ENCODE peak calls at places on chromosomes 5 and 9, in seven cellular contexts. W, T, V, Y, X, O and D are unnamed samples.
A peak's percentile ranks its signal among the peaks of the same experiment; 100 is the strongest.

GRCh38 chr5:135337064-135337463 is 62.0 kb downstream of the MACROH2A1 start:
- DNase-seq in W (no peak), T (no peak), V (no peak), Y (no peak), X (peak; percentile 43), O (no peak), D (no peak)

GRCh38 chr5:553874-554273 is 29.6 kb upstream of the SLC9A3 start:
- DNase-seq in W (no peak), T (no peak), V (no peak), Y (peak; percentile 72), X (peak; percentile 18), O (no peak), D (no peak)

GRCh38 chr9:134500931-134501265 is 140.7 kb upstream of the COL5A1 start:
- DNase-seq in W (no peak), T (no peak), V (no peak), Y (no peak), X (no peak), O (no peak), D (no peak)

GRCh38 chr5:111280282-111280901 is 56.2 kb downstream of the CAMK4 start:
- DNase-seq in W (no peak), T (no peak), V (no peak), Y (no peak), X (no peak), O (peak; percentile 9), D (no peak)

GRCh38 chr9:132670359-132670815 is at the start of gene GTF3C4:
- DNase-seq in W (peak; percentile 84), T (no peak), V (peak; percentile 83), Y (peak; percentile 86), X (peak; percentile 75), O (no peak), D (peak; percentile 89)

GRCh38 chr5:32785639-32786216 is 74.6 kb downstream of the NPR3 start:
- DNase-seq in W (no peak), T (no peak), V (no peak), Y (no peak), X (peak; percentile 69), O (no peak), D (peak; percentile 71)

GRCh38 chr5:170865622-170866021 is 3.8 kb downstream of the RANBP17 start:
- DNase-seq in W (no peak), T (no peak), V (no peak), Y (no peak), X (no peak), O (no peak), D (no peak)

GRCh38 chr5:128538249-128539037 is 398 bp upstream of the FBN2 start:
- DNase-seq in W (no peak), T (peak; percentile 86), V (peak; percentile 44), Y (peak; percentile 68), X (peak; percentile 80), O (no peak), D (no peak)

GRCh38 chr9:136847827-136848392 is 1.3 kb upstream of the PHPT1 start:
- DNase-seq in W (peak; percentile 49), T (no peak), V (peak; percentile 90), Y (peak; percentile 60), X (peak; percentile 77), O (peak; percentile 57), D (peak; percentile 94)